ENCODE peak calls at places on chromosomes 13 and 19, in four cellular contexts. J is Peyer's patch; I is thoracic aorta; B is naive thymus-derived CD4-positive, alpha-beta T cell. E is an unnamed sample. For H3K27me3, the result is how much of the 10 kb centered on the place peaks cover.

GRCh38 chr13:40389081-40389641 is 277.3 kb downstream of the FOXO1 start:
- DNase-seq in J (peak), I (no peak), B (peak), E (no peak)

GRCh38 chr19:17402982-17403855 is 2.2 kb downstream of the BST2 start:
- DNase-seq in J (peak), I (no peak), B (peak), E (no peak)

GRCh38 chr13:98475521-98475920 is 101.4 kb downstream of the STK24 start:
- DNase-seq in J (no peak), I (no peak), B (no peak), E (no peak)

GRCh38 chr13:87981416-87981815 is 310.2 kb downstream of the SLITRK5 start:
- DNase-seq in J (no peak), I (no peak), B (no peak), E (no peak)

GRCh38 chr13:58547419-58547818 is 915.9 kb downstream of the PCDH17 start:
- DNase-seq in J (no peak), I (no peak), B (no peak), E (no peak)

GRCh38 chr13:110706570-110707378 is 858 bp upstream of the CARS2 start:
- DNase-seq in J (no peak), I (no peak), B (no peak), E (no peak)

GRCh38 chr19:8355631-8356402 is 8.1 kb upstream of the ANGPTL4 start:
- DNase-seq in J (no peak), I (peak), B (no peak), E (no peak)

GRCh38 chr19:1690570-1691307 is 38.3 kb upstream of the TCF3 start:
- DNase-seq in J (no peak), I (no peak), B (peak), E (no peak)

GRCh38 chr19:38836438-38837303 is 5.1 kb upstream of the ECH1 start:
- DNase-seq in J (no peak), I (no peak), B (no peak), E (no peak)

GRCh38 chr13:27472941-27473340 is 22.6 kb upstream of the MTIF3 start:
- DNase-seq in J (no peak), I (no peak), B (no peak), E (no peak)

GRCh38 chr19:38143847-38144246 is 80.2 kb downstream of the DPF1 start:
- DNase-seq in J (no peak), I (no peak), B (no peak), E (no peak)

GRCh38 chr19:14603990-14604387 is 21.1 kb downstream of the CLEC17A start:
- DNase-seq in J (peak), I (no peak), B (no peak), E (no peak)

GRCh38 chr19:7456964-7457541 is 31.8 kb downstream of the PEX11G start:
- DNase-seq in J (no peak), I (no peak), B (no peak), E (no peak)

GRCh38 chr19:32870154-32870573 is 597 bp upstream of the SLC7A9 start:
- DNase-seq in J (no peak), I (no peak), B (no peak), E (no peak)

GRCh38 chr19:16571283-16571682 is 932 bp downstream of the SLC35E1 start:
- DNase-seq in J (no peak), I (no peak), B (no peak), E (no peak)

GRCh38 chr19:10027158-10027997 is 14.1 kb downstream of the RDH8 start:
- DNase-seq in J (peak), I (peak), B (peak), E (peak)
- H3K4me3 ChIP-seq in J (no peak), I (peak), B (no peak), E (no peak)

GRCh38 chr19:45785781-45786532 is 3.7 kb upstream of the DMPK start:
- DNase-seq in J (no peak), I (no peak), B (no peak), E (no peak)

GRCh38 chr19:45789035-45789786 is 3.4 kb downstream of the DMWD start:
- DNase-seq in J (no peak), I (no peak), B (no peak), E (no peak)

GRCh38 chr19:45784096-45784495 is 1.8 kb upstream of the DMPK start:
- DNase-seq in J (no peak), I (no peak), B (no peak), E (no peak)

GRCh38 chr19:45785097-45785496 is 2.8 kb upstream of the DMPK start:
- DNase-seq in J (no peak), I (no peak), B (no peak), E (no peak)

DNA sequence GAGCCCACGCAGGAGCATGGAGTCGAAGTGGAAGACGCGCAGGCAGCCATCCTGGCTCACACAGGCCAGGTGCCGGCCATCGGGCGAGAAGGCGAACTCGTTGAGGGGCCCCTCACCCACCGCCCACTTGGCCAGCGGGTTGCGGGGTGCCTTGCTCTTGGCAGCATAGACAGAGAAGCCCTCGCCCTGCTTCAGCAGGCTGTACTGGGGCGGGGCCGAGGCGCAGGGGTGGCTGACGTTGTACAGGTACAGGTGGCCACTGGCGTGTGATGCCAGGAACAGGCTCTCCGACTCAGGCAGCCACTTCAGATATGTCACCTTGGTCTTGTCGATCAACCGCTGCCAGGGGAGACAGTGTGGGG is 4.2 kb upstream of the DMPK start:
- DNase-seq in J (no peak), I (no peak), B (no peak), E (no peak)
- H3K27me3 ChIP-seq in J (under half), I (under half), B (under half), E (under half)

GRCh38 chr13:35179920-35180663 is 238.0 kb downstream of the NBEA start:
- DNase-seq in J (no peak), I (no peak), B (no peak), E (no peak)
- H3K27ac ChIP-seq in J (no peak), I (no peak), B (no peak), E (no peak)

GRCh38 chr13:93309886-93310520 is 83.4 kb downstream of the GPC6 start:
- DNase-seq in J (no peak), I (no peak), B (no peak), E (no peak)
- H3K4me3 ChIP-seq in J (no peak), I (no peak), B (no peak), E (no peak)

GRCh38 chr19:49439841-49440240 is 1.5 kb downstream of the SLC17A7 start:
- DNase-seq in J (no peak), I (no peak), B (no peak), E (no peak)
- H3K27me3 ChIP-seq in J (under half), I (under half), B (under half), E (half or more)